ENCODE peak calls at places on chromosomes 11 and 22, in eight cellular contexts. C is bronchial epithelial cell, B is ovary, T is heart right ventricle, A is astrocyte, U is mucosa of descending colon, G is tibial artery, M is right lobe of liver. P is an unnamed sample.

GRCh38 chr11:126722956-126723664 is 277.5 kb downstream of the KIRREL3 start:
- DNase-seq in C (no peak), B (no peak), T (no peak), A (no peak), U (no peak), G (no peak), M (no peak), P (no peak)

GRCh38 chr11:123235687-123236261 is 40.7 kb upstream of the CLMP start:
- DNase-seq in C (no peak), B (peak; percentile 53), T (no peak), A (peak; percentile 26), U (no peak), G (no peak), M (no peak), P (no peak)

GRCh38 chr22:27466229-27466628 is 335.3 kb downstream of the MN1 start:
- DNase-seq in C (no peak), B (no peak), T (no peak), A (no peak), U (no peak), G (peak; percentile 32), M (no peak), P (no peak)

GRCh38 chr11:75371930-75372876 is 20.7 kb upstream of the ARRB1 start:
- DNase-seq in C (peak; percentile 91), B (no peak), T (no peak), A (no peak), U (peak; percentile 71), G (no peak), M (no peak), P (no peak)

GRCh38 chr11:36164522-36165250 is 124.5 kb downstream of the COMMD9 start:
- DNase-seq in C (peak; percentile 32), B (no peak), T (no peak), A (no peak), U (no peak), G (no peak), M (no peak), P (no peak)

GRCh38 chr11:106176817-106177216 is 99.4 kb downstream of the AASDHPPT start:
- DNase-seq in C (no peak), B (no peak), T (no peak), A (no peak), U (no peak), G (no peak), M (no peak), P (no peak)

GRCh38 chr11:850777-851762 is 8.4 kb downstream of the TSPAN4 start:
- DNase-seq in C (no peak), B (no peak), T (no peak), A (no peak), U (no peak), G (no peak), M (no peak), P (no peak)

GRCh38 chr11:75426720-75427086 is 6.3 kb downstream of the KLHL35 start:
- DNase-seq in C (no peak), B (no peak), T (no peak), A (no peak), U (no peak), G (no peak), M (no peak), P (no peak)

GRCh38 chr11:70894566-70894965 is 357.8 kb downstream of the SHANK2 start:
- DNase-seq in C (no peak), B (no peak), T (no peak), A (no peak), U (no peak), G (no peak), M (no peak), P (no peak)

GRCh38 chr11:128779036-128779435 is 85.2 kb downstream of the FLI1 start:
- DNase-seq in C (no peak), B (no peak), T (no peak), A (peak; percentile 58), U (no peak), G (no peak), M (no peak), P (no peak)

GRCh38 chr22:27405672-27406388 is 395.7 kb downstream of the MN1 start:
- DNase-seq in C (peak; percentile 43), B (peak; percentile 39), T (peak; percentile 68), A (no peak), U (peak; percentile 76), G (peak; percentile 49), M (peak; percentile 66), P (no peak)

GRCh38 chr11:102837151-102837550 is 6.3 kb downstream of the MMP3 start:
- DNase-seq in C (no peak), B (no peak), T (no peak), A (peak; percentile 64), U (no peak), G (no peak), M (no peak), P (no peak)

GRCh38 chr11:78158987-78159662 is 19.7 kb upstream of the ALG8 start:
- DNase-seq in C (no peak), B (peak; percentile 63), T (no peak), A (no peak), U (no peak), G (peak; percentile 57), M (no peak), P (no peak)

GRCh38 chr11:11157201-11157600 is 195.8 kb downstream of the CSNK2A3 start:
- DNase-seq in C (peak; percentile 23), B (no peak), T (no peak), A (no peak), U (peak; percentile 21), G (no peak), M (peak; percentile 60), P (no peak)

GRCh38 chr11:75558939-75559843 is 2.9 kb upstream of the SERPINH1 start:
- DNase-seq in C (no peak), B (peak; percentile 81), T (peak; percentile 38), A (peak; percentile 79), U (peak; percentile 61), G (peak; percentile 56), M (no peak), P (no peak)

GRCh38 chr11:63920870-63921417 is 4.0 kb upstream of the RCOR2 start:
- DNase-seq in C (no peak), B (no peak), T (no peak), A (no peak), U (peak; percentile 38), G (no peak), M (no peak), P (no peak)

DNA sequence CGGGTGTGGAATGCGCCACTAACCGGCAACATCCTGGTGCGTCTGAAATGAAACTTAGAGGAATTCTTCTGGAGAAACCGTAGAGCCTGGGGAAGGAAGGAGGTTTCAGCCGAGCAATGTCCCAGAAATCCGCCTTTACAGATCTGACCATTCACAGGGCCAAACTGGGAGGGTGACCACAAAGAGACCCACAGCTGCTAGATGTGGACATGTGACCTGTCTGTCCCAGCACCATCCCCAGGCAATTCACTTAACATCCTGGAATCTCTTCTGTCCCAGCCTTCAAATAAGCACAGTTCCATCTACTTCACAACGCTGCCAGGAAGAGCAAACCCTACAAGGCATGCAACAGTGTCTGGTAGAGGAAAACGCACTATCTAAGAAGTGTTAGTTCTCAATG is 9.8 kb downstream of the MCAT start:
- DNase-seq in C (no peak), B (no peak), T (no peak), A (no peak), U (no peak), G (no peak), M (no peak), P (no peak)
- H3K36me3 ChIP-seq in C (peaks cover 27% of the 10 kb centered on the region), B (no peaks in the 10 kb centered on the region), T (peaks cover 77% of the 10 kb centered on the region), A (peaks cover 24% of the 10 kb centered on the region), U (no peaks in the 10 kb centered on the region), G (peaks cover 74% of the 10 kb centered on the region), M (peaks cover 32% of the 10 kb centered on the region), P (peaks cover 38% of the 10 kb centered on the region)

GRCh38 chr22:39511226-39511625 is 9.1 kb upstream of the ATF4 start:
- DNase-seq in C (no peak), B (no peak), T (no peak), A (no peak), U (no peak), G (no peak), M (no peak), P (no peak)
- H3K36me3 ChIP-seq in C (peaks cover 38% of the 10 kb centered on the region), B (no peaks in the 10 kb centered on the region), T (peaks cover 99% of the 10 kb centered on the region), A (peaks cover 36% of the 10 kb centered on the region), U (peaks cover 5% of the 10 kb centered on the region), G (peaks cover 100% of the 10 kb centered on the region), M (peaks cover 91% of the 10 kb centered on the region), P (peaks cover 51% of the 10 kb centered on the region)

GRCh38 chr11:46916669-46917108 is 1.7 kb downstream of the LRP4 start:
- DNase-seq in C (peak; percentile 73), B (peak; percentile 74), T (peak; percentile 62), A (peak; percentile 63), U (peak; percentile 43), G (peak; percentile 48), M (no peak), P (no peak)

GRCh38 chr11:46917109-46918086 is 952 bp downstream of the LRP4 start:
- DNase-seq in C (no peak), B (no peak), T (no peak), A (no peak), U (no peak), G (no peak), M (no peak), P (no peak)

GRCh38 chr11:46918087-46918751 is at the start of gene LRP4:
- DNase-seq in C (no peak), B (peak; percentile 59), T (peak; percentile 66), A (no peak), U (peak; percentile 57), G (no peak), M (no peak), P (no peak)

GRCh38 chr11:46920709-46921108 is 2.4 kb upstream of the LRP4 start:
- DNase-seq in C (peak; percentile 96), B (peak; percentile 39), T (no peak), A (peak; percentile 98), U (peak; percentile 42), G (peak; percentile 78), M (no peak), P (peak; percentile 71)

GRCh38 chr11:46918778-46919513 is 596 bp upstream of the LRP4 start:
- DNase-seq in C (no peak), B (no peak), T (no peak), A (no peak), U (no peak), G (no peak), M (no peak), P (no peak)
- H3K36me3 ChIP-seq in C (no peaks in the 10 kb centered on the region), B (no peaks in the 10 kb centered on the region), T (no peaks in the 10 kb centered on the region), A (no peaks in the 10 kb centered on the region), U (no peaks in the 10 kb centered on the region), G (no peaks in the 10 kb centered on the region), M (no peaks in the 10 kb centered on the region), P (no peaks in the 10 kb centered on the region)

DNA sequence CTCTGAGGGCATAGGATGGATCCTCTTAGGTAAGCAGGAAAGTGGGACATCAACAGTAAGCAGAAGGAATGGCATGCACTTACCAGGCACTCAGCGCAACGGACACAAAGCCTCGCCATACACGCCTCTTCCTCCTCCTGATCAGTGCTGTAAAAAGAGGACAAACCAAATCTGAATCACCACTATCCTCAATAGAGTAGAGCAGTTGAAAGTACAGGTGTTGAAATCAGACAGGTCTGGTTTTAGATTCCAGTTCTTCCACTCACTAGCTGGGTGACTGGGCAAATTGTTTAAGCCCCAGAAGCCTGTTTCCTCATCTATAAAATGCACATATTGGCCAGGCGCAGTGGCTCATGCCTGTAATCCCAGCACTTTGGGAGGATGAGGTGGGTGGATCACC is 8.6 kb upstream of the JAML start:
- DNase-seq in C (peak; percentile 89), B (no peak), T (no peak), A (no peak), U (no peak), G (no peak), M (no peak), P (no peak)
- H3K36me3 ChIP-seq in C (peaks cover 4% of the 10 kb centered on the region), B (no peaks in the 10 kb centered on the region), T (no peaks in the 10 kb centered on the region), A (no peaks in the 10 kb centered on the region), U (no peaks in the 10 kb centered on the region), G (peaks cover 6% of the 10 kb centered on the region), M (no peaks in the 10 kb centered on the region), P (peaks cover 18% of the 10 kb centered on the region)